ENCODE peak calls at places on chromosome 16, in four cellular contexts. I is A673, D is osteocyte, Z is NCI-H774. C is an unnamed sample.

GRCh38 chr16:10937068-10937859 is 5.0 kb downstream of the DEXI start:
- DNase-seq in I (no peak), D (no peak), Z (no peak), C (no peak)

GRCh38 chr16:89044394-89045180 is 49.1 kb upstream of the ACSF3 start:
- DNase-seq in I (no peak), D (no peak), Z (no peak), C (no peak)

GRCh38 chr16:89723279-89724250 is 2.2 kb downstream of the ZNF276 start:
- DNase-seq in I (peak), D (no peak), Z (no peak), C (no peak)

GRCh38 chr16:56600398-56600999 is 7.9 kb upstream of the MT2A start:
- DNase-seq in I (peak), D (no peak), Z (no peak), C (peak)

GRCh38 chr16:71360378-71360777 is 1.9 kb downstream of the CALB2 start:
- DNase-seq in I (no peak), D (no peak), Z (no peak), C (peak)

GRCh38 chr16:56549744-56550385 is 15.0 kb upstream of the MT4 start:
- DNase-seq in I (no peak), D (no peak), Z (no peak), C (no peak)

GRCh38 chr16:70269471-70269870 is 17.7 kb upstream of the EXOSC6 start:
- DNase-seq in I (no peak), D (no peak), Z (no peak), C (no peak)

GRCh38 chr16:86080982-86081381 is 182.0 kb downstream of the IRF8 start:
- DNase-seq in I (no peak), D (no peak), Z (no peak), C (no peak)

GRCh38 chr16:1938316-1938715 is 4.7 kb downstream of the MSRB1 start:
- DNase-seq in I (no peak), D (no peak), Z (no peak), C (no peak)

GRCh38 chr16:12749076-12749475 is 54.6 kb downstream of the CPPED1 start:
- DNase-seq in I (no peak), D (no peak), Z (no peak), C (no peak)

GRCh38 chr16:89784409-89784808 is 32.0 kb downstream of the FANCA start:
- DNase-seq in I (no peak), D (no peak), Z (no peak), C (no peak)

GRCh38 chr16:90046122-90046970 is 27.1 kb upstream of the DBNDD1 start:
- DNase-seq in I (no peak), D (no peak), Z (no peak), C (no peak)

GRCh38 chr16:49158029-49158642 is 123.5 kb downstream of the CBLN1 start:
- DNase-seq in I (peak), D (no peak), Z (no peak), C (peak)

GRCh38 chr16:50879873-50880695 is 138.2 kb downstream of the CYLD start:
- DNase-seq in I (peak), D (peak), Z (peak), C (no peak)

GRCh38 chr16:2529061-2529931 is 1.9 kb downstream of the CEMP1 start:
- DNase-seq in I (peak), D (no peak), Z (no peak), C (no peak)

GRCh38 chr16:49150341-49150740 is 131.3 kb downstream of the CBLN1 start:
- DNase-seq in I (no peak), D (no peak), Z (no peak), C (no peak)